ENCODE peak calls at places on chromosomes 3 and 15, in nine cellular contexts. One of them, this sample, is unnamed. For H3K4me1, the result is how much of the 10 kb centered on the place peaks cover.

GRCh38 chr3:46196261-46196957 is 11.7 kb downstream of the CCR1 start:
- DNase-seq in left ventricle myocardium inferior: no peak
- DNase-seq in spleen: no peak
- DNase-seq in body of pancreas: no peak
- DNase-seq in transverse colon: no peak
- DNase-seq in lower lobe of right lung: no peak
- DNase-seq in ovary: no peak
- DNase-seq in heart left ventricle: no peak
- DNase-seq in thyroid gland: no peak
- DNase-seq in this sample: no peak

GRCh38 chr3:15052335-15053242 is 12.5 kb downstream of the MRPS25 start:
- DNase-seq in left ventricle myocardium inferior: no peak
- DNase-seq in spleen: no peak
- DNase-seq in body of pancreas: no peak
- DNase-seq in transverse colon: no peak
- DNase-seq in lower lobe of right lung: no peak
- DNase-seq in ovary: no peak
- DNase-seq in heart left ventricle: no peak
- DNase-seq in thyroid gland: no peak
- DNase-seq in this sample: peak

GRCh38 chr3:55482496-55483195 is 4.5 kb downstream of the WNT5A start:
- DNase-seq in left ventricle myocardium inferior: no peak
- DNase-seq in spleen: no peak
- DNase-seq in body of pancreas: no peak
- DNase-seq in transverse colon: no peak
- DNase-seq in lower lobe of right lung: no peak
- DNase-seq in ovary: peak
- DNase-seq in heart left ventricle: no peak
- DNase-seq in thyroid gland: peak
- DNase-seq in this sample: no peak

GRCh38 chr3:190718691-190719090 is 143.8 kb downstream of the GMNC start:
- DNase-seq in left ventricle myocardium inferior: no peak
- DNase-seq in spleen: no peak
- DNase-seq in body of pancreas: no peak
- DNase-seq in transverse colon: no peak
- DNase-seq in lower lobe of right lung: no peak
- DNase-seq in ovary: no peak
- DNase-seq in heart left ventricle: no peak
- DNase-seq in thyroid gland: no peak
- DNase-seq in this sample: no peak

GRCh38 chr15:67822537-67823370 is 2.6 kb upstream of the SKOR1 start:
- DNase-seq in left ventricle myocardium inferior: no peak
- DNase-seq in spleen: peak
- DNase-seq in body of pancreas: no peak
- DNase-seq in transverse colon: no peak
- DNase-seq in lower lobe of right lung: no peak
- DNase-seq in ovary: no peak
- DNase-seq in heart left ventricle: peak
- DNase-seq in thyroid gland: no peak
- DNase-seq in this sample: no peak

GRCh38 chr3:20185364-20185732 is 658 bp downstream of the SGO1 start:
- DNase-seq in left ventricle myocardium inferior: no peak
- DNase-seq in spleen: no peak
- DNase-seq in body of pancreas: no peak
- DNase-seq in transverse colon: no peak
- DNase-seq in lower lobe of right lung: no peak
- DNase-seq in ovary: no peak
- DNase-seq in heart left ventricle: no peak
- DNase-seq in thyroid gland: no peak
- DNase-seq in this sample: no peak

GRCh38 chr3:14322001-14322400 is 80.4 kb upstream of the SLC6A6 start:
- DNase-seq in left ventricle myocardium inferior: no peak
- DNase-seq in spleen: no peak
- DNase-seq in body of pancreas: no peak
- DNase-seq in transverse colon: no peak
- DNase-seq in lower lobe of right lung: no peak
- DNase-seq in ovary: no peak
- DNase-seq in heart left ventricle: no peak
- DNase-seq in thyroid gland: no peak
- DNase-seq in this sample: no peak

GRCh38 chr3:84961492-84962255 is 2.9 kb downstream of the CADM2 start:
- DNase-seq in left ventricle myocardium inferior: no peak
- DNase-seq in spleen: no peak
- DNase-seq in body of pancreas: no peak
- DNase-seq in transverse colon: no peak
- DNase-seq in lower lobe of right lung: no peak
- DNase-seq in ovary: no peak
- DNase-seq in heart left ventricle: no peak
- DNase-seq in thyroid gland: no peak
- DNase-seq in this sample: no peak

GRCh38 chr3:54625805-54626787 is 301.8 kb downstream of the LRTM1 start:
- DNase-seq in left ventricle myocardium inferior: no peak
- DNase-seq in spleen: no peak
- DNase-seq in body of pancreas: no peak
- DNase-seq in transverse colon: no peak
- DNase-seq in lower lobe of right lung: no peak
- DNase-seq in ovary: no peak
- DNase-seq in heart left ventricle: no peak
- DNase-seq in thyroid gland: no peak
- DNase-seq in this sample: no peak

GRCh38 chr3:46982581-46982980 is 3.1 kb downstream of the NBEAL2 start:
- DNase-seq in left ventricle myocardium inferior: peak
- DNase-seq in spleen: peak
- DNase-seq in body of pancreas: no peak
- DNase-seq in transverse colon: no peak
- DNase-seq in lower lobe of right lung: peak
- DNase-seq in ovary: no peak
- DNase-seq in heart left ventricle: no peak
- DNase-seq in thyroid gland: no peak
- DNase-seq in this sample: no peak

GRCh38 chr15:25248583-25249235 is 190.1 kb downstream of the UBE3A start:
- DNase-seq in left ventricle myocardium inferior: peak
- DNase-seq in spleen: peak
- DNase-seq in body of pancreas: no peak
- DNase-seq in transverse colon: peak
- DNase-seq in lower lobe of right lung: peak
- DNase-seq in ovary: peak
- DNase-seq in heart left ventricle: peak
- DNase-seq in thyroid gland: no peak
- DNase-seq in this sample: no peak

GRCh38 chr3:183907911-183908331 is 23.2 kb upstream of the PARL start:
- DNase-seq in left ventricle myocardium inferior: no peak
- DNase-seq in spleen: no peak
- DNase-seq in body of pancreas: no peak
- DNase-seq in transverse colon: no peak
- DNase-seq in lower lobe of right lung: no peak
- DNase-seq in ovary: no peak
- DNase-seq in heart left ventricle: no peak
- DNase-seq in thyroid gland: no peak
- DNase-seq in this sample: no peak

GRCh38 chr15:75508741-75509532 is 57.4 kb upstream of the SIN3A start:
- DNase-seq in left ventricle myocardium inferior: no peak
- DNase-seq in spleen: no peak
- DNase-seq in body of pancreas: no peak
- DNase-seq in transverse colon: no peak
- DNase-seq in lower lobe of right lung: no peak
- DNase-seq in ovary: no peak
- DNase-seq in heart left ventricle: no peak
- DNase-seq in thyroid gland: no peak
- DNase-seq in this sample: no peak

GRCh38 chr3:197302696-197303341 is 4.4 kb upstream of the DLG1 start:
- DNase-seq in left ventricle myocardium inferior: no peak
- DNase-seq in spleen: no peak
- DNase-seq in body of pancreas: no peak
- DNase-seq in transverse colon: no peak
- DNase-seq in lower lobe of right lung: no peak
- DNase-seq in ovary: no peak
- DNase-seq in heart left ventricle: no peak
- DNase-seq in thyroid gland: no peak
- DNase-seq in this sample: no peak

GRCh38 chr3:5194801-5195509 is 7.4 kb downstream of the EDEM1 start:
- DNase-seq in left ventricle myocardium inferior: no peak
- DNase-seq in spleen: no peak
- DNase-seq in body of pancreas: no peak
- DNase-seq in transverse colon: no peak
- DNase-seq in lower lobe of right lung: no peak
- DNase-seq in ovary: no peak
- DNase-seq in heart left ventricle: no peak
- DNase-seq in thyroid gland: peak
- DNase-seq in this sample: no peak

GRCh38 chr3:39013921-39014509 is 37.7 kb downstream of the SCN11A start:
- DNase-seq in left ventricle myocardium inferior: no peak
- DNase-seq in spleen: no peak
- DNase-seq in body of pancreas: no peak
- DNase-seq in transverse colon: no peak
- DNase-seq in lower lobe of right lung: no peak
- DNase-seq in ovary: no peak
- DNase-seq in heart left ventricle: no peak
- DNase-seq in thyroid gland: no peak
- DNase-seq in this sample: no peak

GRCh38 chr3:161920196-161920595 is 423.6 kb downstream of the OTOL1 start:
- DNase-seq in left ventricle myocardium inferior: no peak
- DNase-seq in spleen: no peak
- DNase-seq in body of pancreas: no peak
- DNase-seq in transverse colon: no peak
- DNase-seq in lower lobe of right lung: no peak
- DNase-seq in ovary: no peak
- DNase-seq in heart left ventricle: no peak
- DNase-seq in thyroid gland: no peak
- DNase-seq in this sample: no peak

GRCh38 chr3:161927131-161927530 is 430.5 kb downstream of the OTOL1 start:
- DNase-seq in left ventricle myocardium inferior: no peak
- DNase-seq in spleen: no peak
- DNase-seq in body of pancreas: no peak
- DNase-seq in transverse colon: no peak
- DNase-seq in lower lobe of right lung: no peak
- DNase-seq in ovary: no peak
- DNase-seq in heart left ventricle: no peak
- DNase-seq in thyroid gland: no peak
- DNase-seq in this sample: no peak

GRCh38 chr3:161925749-161926360 is 429.2 kb downstream of the OTOL1 start:
- DNase-seq in left ventricle myocardium inferior: no peak
- DNase-seq in spleen: no peak
- DNase-seq in body of pancreas: no peak
- DNase-seq in transverse colon: no peak
- DNase-seq in lower lobe of right lung: no peak
- DNase-seq in ovary: no peak
- DNase-seq in heart left ventricle: no peak
- DNase-seq in thyroid gland: no peak
- DNase-seq in this sample: no peak
- H3K4me1 ChIP-seq in left ventricle myocardium inferior: under half
- H3K4me1 ChIP-seq in spleen: under half
- H3K4me1 ChIP-seq in body of pancreas: under half
- H3K4me1 ChIP-seq in transverse colon: under half
- H3K4me1 ChIP-seq in lower lobe of right lung: under half
- H3K4me1 ChIP-seq in ovary: under half
- H3K4me1 ChIP-seq in heart left ventricle: under half
- H3K4me1 ChIP-seq in thyroid gland: under half
- H3K4me1 ChIP-seq in this sample: under half

GRCh38 chr3:44342191-44342790 is 3.7 kb downstream of the TCAIM start:
- DNase-seq in left ventricle myocardium inferior: no peak
- DNase-seq in spleen: no peak
- DNase-seq in body of pancreas: no peak
- DNase-seq in transverse colon: no peak
- DNase-seq in lower lobe of right lung: no peak
- DNase-seq in ovary: no peak
- DNase-seq in heart left ventricle: no peak
- DNase-seq in thyroid gland: no peak
- DNase-seq in this sample: no peak
- H3K4me3 ChIP-seq in left ventricle myocardium inferior: no peak
- H3K4me3 ChIP-seq in spleen: no peak
- H3K4me3 ChIP-seq in body of pancreas: no peak
- H3K4me3 ChIP-seq in transverse colon: no peak
- H3K4me3 ChIP-seq in lower lobe of right lung: no peak
- H3K4me3 ChIP-seq in ovary: no peak
- H3K4me3 ChIP-seq in heart left ventricle: no peak
- H3K4me3 ChIP-seq in thyroid gland: no peak
- H3K4me3 ChIP-seq in this sample: no peak

GRCh38 chr3:12900885-12901411 is 59.6 kb upstream of the RPL32 start:
- DNase-seq in left ventricle myocardium inferior: no peak
- DNase-seq in spleen: peak
- DNase-seq in body of pancreas: no peak
- DNase-seq in transverse colon: no peak
- DNase-seq in lower lobe of right lung: peak
- DNase-seq in ovary: no peak
- DNase-seq in heart left ventricle: peak
- DNase-seq in thyroid gland: no peak
- DNase-seq in this sample: peak

GRCh38 chr3:12902181-12902999 is 61.0 kb upstream of the RPL32 start:
- DNase-seq in left ventricle myocardium inferior: no peak
- DNase-seq in spleen: peak
- DNase-seq in body of pancreas: no peak
- DNase-seq in transverse colon: no peak
- DNase-seq in lower lobe of right lung: peak
- DNase-seq in ovary: no peak
- DNase-seq in heart left ventricle: peak
- DNase-seq in thyroid gland: no peak
- DNase-seq in this sample: peak

GRCh38 chr3:12903881-12904280 is 62.5 kb upstream of the RPL32 start:
- DNase-seq in left ventricle myocardium inferior: no peak
- DNase-seq in spleen: peak
- DNase-seq in body of pancreas: no peak
- DNase-seq in transverse colon: no peak
- DNase-seq in lower lobe of right lung: peak
- DNase-seq in ovary: no peak
- DNase-seq in heart left ventricle: peak
- DNase-seq in thyroid gland: no peak
- DNase-seq in this sample: peak

GRCh38 chr3:12903000-12903800 is 61.8 kb upstream of the RPL32 start:
- DNase-seq in left ventricle myocardium inferior: no peak
- DNase-seq in spleen: peak
- DNase-seq in body of pancreas: no peak
- DNase-seq in transverse colon: no peak
- DNase-seq in lower lobe of right lung: no peak
- DNase-seq in ovary: no peak
- DNase-seq in heart left ventricle: peak
- DNase-seq in thyroid gland: no peak
- DNase-seq in this sample: peak

DNA sequence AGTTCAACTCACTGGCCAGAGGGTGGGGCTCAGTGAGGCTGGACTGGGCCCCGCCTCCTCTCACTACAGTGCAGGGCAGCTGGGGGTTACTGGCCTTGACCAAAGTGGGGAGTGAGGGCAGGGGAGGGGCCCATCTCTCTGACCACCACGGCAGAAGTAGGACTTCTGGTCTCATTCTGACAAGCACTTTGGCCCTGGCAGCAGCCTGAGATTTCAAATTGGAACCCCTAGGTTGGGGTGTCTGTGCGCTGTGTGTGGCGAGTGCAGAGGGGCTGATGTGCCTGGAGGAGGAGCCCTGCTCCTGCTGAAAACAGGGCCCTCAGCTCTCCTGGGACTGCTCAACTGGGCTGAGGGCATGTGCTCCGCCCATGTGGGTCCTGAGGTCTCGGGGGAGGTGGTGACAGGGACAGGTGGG is 60.3 kb upstream of the RPL32 start:
- DNase-seq in left ventricle myocardium inferior: no peak
- DNase-seq in spleen: peak
- DNase-seq in body of pancreas: no peak
- DNase-seq in transverse colon: no peak
- DNase-seq in lower lobe of right lung: peak
- DNase-seq in ovary: no peak
- DNase-seq in heart left ventricle: peak
- DNase-seq in thyroid gland: no peak
- DNase-seq in this sample: peak
- TF ChIP-seq CTCF in left ventricle myocardium inferior: peak
- TF ChIP-seq CTCF in spleen: no peak
- TF ChIP-seq CTCF in body of pancreas: no peak
- TF ChIP-seq CTCF in transverse colon: no peak
- TF ChIP-seq CTCF in lower lobe of right lung: no peak
- TF ChIP-seq CTCF in ovary: no peak
- TF ChIP-seq CTCF in heart left ventricle: no peak
- TF ChIP-seq CTCF in thyroid gland: no peak
- TF ChIP-seq CTCF in this sample: no peak

GRCh38 chr3:53168175-53168923 is 7.3 kb downstream of the PRKCD start:
- DNase-seq in left ventricle myocardium inferior: peak
- DNase-seq in spleen: no peak
- DNase-seq in body of pancreas: no peak
- DNase-seq in transverse colon: no peak
- DNase-seq in lower lobe of right lung: peak
- DNase-seq in ovary: no peak
- DNase-seq in heart left ventricle: peak
- DNase-seq in thyroid gland: no peak
- DNase-seq in this sample: peak
- H3K4me1 ChIP-seq in left ventricle myocardium inferior: under half
- H3K4me1 ChIP-seq in spleen: half or more
- H3K4me1 ChIP-seq in body of pancreas: half or more
- H3K4me1 ChIP-seq in transverse colon: half or more
- H3K4me1 ChIP-seq in lower lobe of right lung: half or more
- H3K4me1 ChIP-seq in ovary: under half
- H3K4me1 ChIP-seq in heart left ventricle: under half
- H3K4me1 ChIP-seq in thyroid gland: half or more
- H3K4me1 ChIP-seq in this sample: half or more

This sample was measured in left lung.